ENCODE peak calls at places on chromosomes 5 and 9, in six cellular contexts. J, I, N, P, E and M are unnamed samples.

GRCh38 chr9:133634024-133634691 is 2.0 kb upstream of the DBH start:
- DNase-seq in J (no peak), I (no peak), N (no peak), P (no peak), E (no peak), M (no peak)

GRCh38 chr5:144478532-144478931 is 307.9 kb downstream of the KCTD16 start:
- DNase-seq in J (no peak), I (no peak), N (no peak), P (no peak), E (no peak), M (no peak)

GRCh38 chr9:133000842-133001241 is 22.3 kb downstream of the GFI1B start:
- DNase-seq in J (no peak), I (no peak), N (no peak), P (no peak), E (no peak), M (no peak)

GRCh38 chr9:4902135-4902475 is 83.0 kb upstream of the JAK2 start:
- DNase-seq in J (no peak), I (no peak), N (no peak), P (no peak), E (no peak), M (no peak)

GRCh38 chr9:115746496-115746895 is 407.1 kb upstream of the PAPPA start:
- DNase-seq in J (no peak), I (peak; percentile 81), N (no peak), P (no peak), E (no peak), M (peak; percentile 41)

GRCh38 chr5:28226407-28226806 is 1188.0 kb upstream of the CDH9 start:
- DNase-seq in J (no peak), I (no peak), N (no peak), P (no peak), E (no peak), M (no peak)

GRCh38 chr5:110634475-110634874 is 92.0 kb downstream of the TMEM232 start:
- DNase-seq in J (no peak), I (no peak), N (no peak), P (no peak), E (no peak), M (no peak)

GRCh38 chr5:142679744-142680143 is 6.1 kb downstream of the FGF1 start:
- DNase-seq in J (no peak), I (no peak), N (no peak), P (no peak), E (no peak), M (no peak)

GRCh38 chr9:135500071-135500524 is 384 bp upstream of the MRPS2 start:
- DNase-seq in J (no peak), I (no peak), N (no peak), P (no peak), E (no peak), M (peak; percentile 67)

GRCh38 chr5:52846443-52846842 is 58.7 kb downstream of the ITGA1 start:
- DNase-seq in J (no peak), I (no peak), N (no peak), P (no peak), E (no peak), M (peak; percentile 79)

GRCh38 chr9:136674786-136675349 is 12.2 kb downstream of the EGFL7 start:
- DNase-seq in J (peak; percentile 85), I (no peak), N (peak; percentile 72), P (no peak), E (no peak), M (no peak)

GRCh38 chr9:76166436-76166959 is 227.7 kb downstream of the RFK start:
- DNase-seq in J (no peak), I (no peak), N (no peak), P (no peak), E (no peak), M (no peak)

GRCh38 chr5:159310492-159310891 is 19.8 kb downstream of the IL12B start:
- DNase-seq in J (peak; percentile 37), I (peak; percentile 29), N (peak; percentile 63), P (no peak), E (peak; percentile 50), M (no peak)

GRCh38 chr9:100474950-100475276 is 2.0 kb downstream of the TMEFF1 start:
- DNase-seq in J (no peak), I (no peak), N (no peak), P (no peak), E (no peak), M (no peak)

GRCh38 chr5:165616550-165617430 is 2111.4 kb downstream of the MAT2B start:
- DNase-seq in J (no peak), I (peak; percentile 63), N (no peak), P (no peak), E (no peak), M (peak; percentile 38)

GRCh38 chr9:134659688-134660131 is 18.1 kb downstream of the COL5A1 start:
- DNase-seq in J (no peak), I (no peak), N (no peak), P (no peak), E (no peak), M (peak; percentile 71)

GRCh38 chr5:77418601-77419591 is 73.2 kb downstream of the WDR41 start:
- DNase-seq in J (no peak), I (peak; percentile 42), N (no peak), P (no peak), E (no peak), M (no peak)

GRCh38 chr5:77360381-77360780 is 131.7 kb downstream of the WDR41 start:
- DNase-seq in J (no peak), I (no peak), N (no peak), P (no peak), E (no peak), M (no peak)

GRCh38 chr5:98905857-98906688 is 22.7 kb downstream of the CHD1 start:
- DNase-seq in J (no peak), I (peak; percentile 67), N (no peak), P (no peak), E (no peak), M (peak; percentile 64)

GRCh38 chr9:98867434-98868168 is 60.1 kb downstream of the GALNT12 start:
- DNase-seq in J (no peak), I (peak; percentile 93), N (peak; percentile 55), P (peak; percentile 88), E (no peak), M (peak; percentile 98)

DNA sequence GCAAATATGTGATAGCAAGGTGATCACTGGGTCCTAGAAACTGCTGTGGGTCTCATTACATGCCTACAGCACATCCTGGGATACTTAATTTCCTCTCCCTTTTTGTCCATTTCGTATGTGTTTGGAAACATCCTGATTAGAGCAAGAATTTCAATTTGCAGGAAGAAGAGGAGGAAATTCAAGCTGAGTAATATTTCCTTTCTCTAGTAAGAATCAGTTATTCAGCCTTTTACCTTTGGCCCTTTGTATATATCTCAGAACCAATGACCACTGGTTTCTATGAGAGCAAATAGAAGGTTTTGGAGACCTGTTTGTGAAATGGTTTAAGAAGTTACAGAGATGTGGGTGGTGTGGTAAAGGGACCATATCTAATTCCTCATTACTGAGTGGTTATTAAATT is 171.6 kb downstream of the RMI1 start:
- DNase-seq in J (no peak), I (no peak), N (no peak), P (no peak), E (no peak), M (no peak)
- TF ChIP-seq CTCF in J (no peak), I (no peak), N (no peak), P (no peak), E (no peak), M (no peak)

GRCh38 chr5:153476767-153477166 is 13.7 kb upstream of the GRIA1 start:
- DNase-seq in J (no peak), I (peak; percentile 86), N (no peak), P (no peak), E (no peak), M (peak; percentile 77)

GRCh38 chr5:153483482-153483881 is 7.0 kb upstream of the GRIA1 start:
- DNase-seq in J (no peak), I (no peak), N (no peak), P (no peak), E (no peak), M (no peak)

GRCh38 chr5:153480401-153480800 is 10.1 kb upstream of the GRIA1 start:
- DNase-seq in J (no peak), I (peak; percentile 7), N (no peak), P (no peak), E (no peak), M (no peak)
- TF ChIP-seq CTCF in J (no peak), I (no peak), N (no peak), P (no peak), E (no peak), M (no peak)

GRCh38 chr5:85920984-85921383 is 696.8 kb upstream of the COX7C start:
- DNase-seq in J (no peak), I (no peak), N (no peak), P (no peak), E (no peak), M (no peak)

DNA sequence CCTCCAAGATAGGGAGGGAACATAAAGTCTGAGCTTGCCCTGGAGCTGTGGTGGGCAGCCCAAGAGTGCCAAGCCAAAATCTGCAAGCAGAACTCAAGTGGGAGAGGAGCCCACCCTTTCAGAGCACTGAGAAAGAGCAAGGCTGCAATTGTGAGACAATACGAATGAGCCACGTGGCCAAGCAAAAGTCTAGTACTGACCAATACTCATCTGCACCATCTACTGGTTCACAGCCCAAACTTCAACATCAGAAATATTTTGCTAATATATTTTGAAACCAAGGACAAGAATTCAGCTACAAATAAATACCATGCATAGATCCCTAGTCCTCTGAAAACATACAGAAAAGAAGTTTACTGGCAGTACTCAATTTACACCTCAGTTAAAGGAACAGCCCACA is 696.2 kb upstream of the COX7C start:
- DNase-seq in J (no peak), I (no peak), N (no peak), P (no peak), E (no peak), M (no peak)
- TF ChIP-seq CTCF in J (no peak), I (peak; percentile 8), N (no peak), P (no peak), E (no peak), M (no peak)

GRCh38 chr5:140175367-140176027 is 509 bp downstream of the CYSTM1 start:
- DNase-seq in J (peak; percentile 70), I (peak; percentile 52), N (peak; percentile 74), P (no peak), E (peak; percentile 79), M (peak; percentile 71)
- TF ChIP-seq CTCF in J (no peak), I (peak; percentile 27), N (no peak), P (peak; percentile 38), E (no peak), M (peak; percentile 14)

GRCh38 chr5:112366987-112367386 is 52.1 kb downstream of the EPB41L4A start:
- DNase-seq in J (no peak), I (no peak), N (no peak), P (no peak), E (no peak), M (no peak)
- TF ChIP-seq CTCF in J (no peak), I (peak; percentile 35), N (no peak), P (peak; percentile 27), E (no peak), M (peak; percentile 20)

DNA sequence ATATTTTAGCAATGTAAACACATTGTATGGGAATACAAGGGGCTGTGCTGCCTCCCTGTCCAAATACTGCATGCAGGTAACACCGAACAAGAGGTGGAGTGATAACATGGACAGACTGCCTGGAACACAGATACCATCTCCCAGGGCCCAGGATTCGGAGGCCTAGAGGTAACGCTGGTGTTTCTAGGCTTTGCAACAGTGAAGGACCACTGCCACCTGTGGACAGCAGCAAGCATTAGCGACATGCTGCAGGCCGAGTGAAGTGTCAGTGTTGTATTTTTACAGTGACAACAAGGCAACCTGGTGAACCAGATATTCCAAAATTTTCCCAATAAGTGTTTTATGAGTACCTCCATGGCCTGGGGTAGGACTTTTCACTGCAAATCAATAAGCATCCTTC is 379.2 kb downstream of the DMRT2 start:
- DNase-seq in J (peak; percentile 41), I (no peak), N (no peak), P (no peak), E (no peak), M (peak; percentile 3)
- TF ChIP-seq CTCF in J (no peak), I (peak; percentile 7), N (no peak), P (peak; percentile 20), E (no peak), M (no peak)